ENCODE peak calls at places on chromosomes 5 and 9, in five cellular contexts. I is kidney; C is WERI-Rb-1; E is PC-9; W is CD4-positive, alpha-beta T cell. P is an unnamed sample.

GRCh38 chr9:101176384-101176783 is 147.9 kb downstream of the PLPPR1 start:
- DNase-seq in I (no peak), C (no peak), E (no peak), W (no peak), P (no peak)

GRCh38 chr5:111068208-111068607 is 3.3 kb upstream of the TSLP start:
- DNase-seq in I (no peak), C (no peak), E (no peak), W (no peak), P (no peak)

GRCh38 chr5:6766558-6767191 is 53.4 kb downstream of the TENT4A start:
- DNase-seq in I (peak; percentile 97), C (no peak), E (peak; percentile 100), W (peak; percentile 26), P (peak; percentile 91)

GRCh38 chr5:10744681-10745080 is 16.4 kb downstream of the DAP start:
- DNase-seq in I (no peak), C (no peak), E (no peak), W (no peak), P (no peak)

GRCh38 chr5:96825243-96825642 is 17.5 kb upstream of the ERAP1 start:
- DNase-seq in I (no peak), C (no peak), E (no peak), W (no peak), P (no peak)

GRCh38 chr5:111070272-111071134 is 1.0 kb upstream of the TSLP start:
- DNase-seq in I (peak; percentile 75), C (peak; percentile 64), E (no peak), W (no peak), P (peak; percentile 2)

GRCh38 chr9:8871796-8872470 is 1072.4 kb upstream of the DMAC1 start:
- DNase-seq in I (no peak), C (no peak), E (no peak), W (no peak), P (no peak)

GRCh38 chr9:135010363-135010860 is 77.1 kb upstream of the OLFM1 start:
- DNase-seq in I (peak; percentile 34), C (no peak), E (no peak), W (no peak), P (no peak)

GRCh38 chr9:13088734-13089427 is 190.6 kb downstream of the MPDZ start:
- DNase-seq in I (no peak), C (peak; percentile 44), E (peak; percentile 5), W (no peak), P (peak; percentile 3)

GRCh38 chr9:130239741-130240241 is 25.8 kb upstream of the HMCN2 start:
- DNase-seq in I (peak; percentile 90), C (peak; percentile 56), E (peak; percentile 48), W (no peak), P (no peak)

GRCh38 chr5:34817558-34818351 is 21.2 kb upstream of the TTC23L start:
- DNase-seq in I (no peak), C (no peak), E (no peak), W (no peak), P (no peak)

GRCh38 chr9:88751781-88752180 is 216.8 kb downstream of the NXNL2 start:
- DNase-seq in I (peak; percentile 45), C (no peak), E (no peak), W (no peak), P (no peak)

GRCh38 chr5:40559306-40559705 is 120.4 kb upstream of the PTGER4 start:
- DNase-seq in I (no peak), C (no peak), E (no peak), W (no peak), P (no peak)

GRCh38 chr5:1640276-1640898 is 116.6 kb upstream of the LPCAT1 start:
- DNase-seq in I (no peak), C (no peak), E (no peak), W (no peak), P (no peak)

GRCh38 chr9:21479152-21479702 is 2.9 kb downstream of the IFNE start:
- DNase-seq in I (no peak), C (no peak), E (no peak), W (no peak), P (no peak)

GRCh38 chr5:64532212-64532611 is 26.4 kb downstream of the RGS7BP start:
- DNase-seq in I (no peak), C (no peak), E (no peak), W (no peak), P (no peak)

GRCh38 chr5:165630211-165630866 is 2124.9 kb downstream of the MAT2B start:
- DNase-seq in I (peak; percentile 39), C (peak; percentile 61), E (peak; percentile 31), W (no peak), P (peak; percentile 42)

GRCh38 chr9:36341936-36342577 is 58.0 kb downstream of the RNF38 start:
- DNase-seq in I (no peak), C (no peak), E (no peak), W (no peak), P (no peak)

GRCh38 chr9:12702160-12702758 is 9.1 kb downstream of the TYRP1 start:
- DNase-seq in I (peak; percentile 15), C (peak; percentile 27), E (peak; percentile 23), W (no peak), P (no peak)

GRCh38 chr9:88007291-88007650 is 32.9 kb upstream of the CDK20 start:
- DNase-seq in I (no peak), C (no peak), E (no peak), W (no peak), P (no peak)

GRCh38 chr5:131634666-131634995 is 398 bp downstream of the RAPGEF6 start:
- DNase-seq in I (no peak), C (peak; percentile 65), E (peak; percentile 55), W (peak; percentile 61), P (peak; percentile 75)

GRCh38 chr9:16654727-16655126 is 215.7 kb downstream of the BNC2 start:
- DNase-seq in I (no peak), C (no peak), E (no peak), W (no peak), P (no peak)
- H3K27ac ChIP-seq in I (no peak overlapping the region), C (no peak overlapping the region), E (no peak overlapping the region), W (no peak overlapping the region), P (no peak overlapping the region)

DNA sequence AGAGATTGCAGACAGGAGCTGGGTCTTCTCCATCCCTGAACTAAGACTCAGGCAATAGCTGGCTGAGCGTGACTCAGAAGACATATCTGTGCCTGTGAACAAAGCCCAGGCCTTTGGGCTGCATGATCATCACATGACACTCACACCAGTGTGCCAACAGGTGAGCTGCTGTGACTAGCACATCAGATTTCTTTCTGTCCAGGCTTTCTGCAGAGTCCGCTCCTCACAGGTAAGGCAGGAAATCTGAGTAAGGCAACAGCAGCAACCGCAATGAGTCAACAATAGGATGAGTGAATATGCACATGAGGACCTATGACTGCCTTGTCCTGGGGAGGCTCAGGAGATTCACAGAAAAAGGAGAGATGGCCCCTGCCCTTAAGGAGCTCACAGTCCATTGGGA is 293.6 kb downstream of the ACTL7B start:
- DNase-seq in I (no peak), C (no peak), E (peak; percentile 51), W (no peak), P (no peak)
- H3K27ac ChIP-seq in I (no peak overlapping the region), C (no peak overlapping the region), E (no peak overlapping the region), W (no peak overlapping the region), P (no peak overlapping the region)

GRCh38 chr5:151739939-151740335 is 18.5 kb downstream of the ATOX1 start:
- DNase-seq in I (no peak), C (no peak), E (no peak), W (no peak), P (no peak)
- H3K27ac ChIP-seq in I (no peak overlapping the region), C (no peak overlapping the region), E (no peak overlapping the region), W (no peak overlapping the region), P (no peak overlapping the region)

GRCh38 chr9:133493428-133493827 is 14.5 kb upstream of the SLC2A6 start:
- DNase-seq in I (peak; percentile 78), C (no peak), E (no peak), W (no peak), P (no peak)
- H3K27ac ChIP-seq in I (no peak overlapping the region), C (no peak overlapping the region), E (no peak overlapping the region), W (no peak overlapping the region), P (no peak overlapping the region)

DNA sequence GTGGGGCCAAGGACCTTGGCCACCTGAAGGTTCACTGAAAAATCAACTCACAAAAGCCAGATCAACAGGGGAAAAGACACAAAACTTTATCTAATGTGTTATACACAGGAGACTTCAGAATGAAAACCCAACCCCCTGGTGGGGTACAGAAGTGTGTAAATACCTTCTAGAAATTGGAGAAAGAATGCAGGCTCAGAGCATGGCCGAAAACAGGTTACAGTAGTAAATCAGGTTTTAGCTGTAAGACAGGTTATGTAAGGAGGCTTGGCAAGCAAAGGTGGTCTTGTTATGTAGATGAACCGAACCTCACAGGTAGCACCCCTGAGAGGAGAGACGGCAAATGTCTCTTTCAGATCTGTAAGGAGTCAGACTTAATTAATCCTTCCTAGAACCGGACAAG is 10.0 kb downstream of the CEMIP2 start:
- DNase-seq in I (no peak), C (no peak), E (peak; percentile 42), W (no peak), P (no peak)
- H3K27ac ChIP-seq in I (no peak overlapping the region), C (no peak overlapping the region), E (peak overlapping the region; percentile 46), W (no peak overlapping the region), P (no peak overlapping the region)